ENCODE peak calls at places on chromosome 5, in nine cellular contexts. J is HFFc6, Y is GM06990, U is tibial artery, A is esophagus squamous epithelium, D is AG09309, S is lower lobe of right lung, N is OCI-LY7, H is GM20000. K is an unnamed sample.

GRCh38 chr5:74538206-74538661 is 102.3 kb downstream of the ENC1 start:
- DNase-seq in J (peak), Y (no peak), U (peak), A (no peak), D (peak), S (peak), N (no peak), H (no peak), K (no peak)

GRCh38 chr5:1227669-1228068 is 2.5 kb downstream of the SLC6A18 start:
- DNase-seq in J (peak), Y (no peak), U (no peak), A (no peak), D (no peak), S (no peak), N (no peak), H (no peak), K (no peak)

GRCh38 chr5:158431369-158432029 is 572.6 kb upstream of the CLINT1 start:
- DNase-seq in J (no peak), Y (no peak), U (no peak), A (no peak), D (no peak), S (no peak), N (peak), H (peak), K (no peak)

GRCh38 chr5:124161286-124161685 is 585.2 kb downstream of the ZNF608 start:
- DNase-seq in J (no peak), Y (no peak), U (no peak), A (no peak), D (no peak), S (no peak), N (no peak), H (no peak), K (no peak)

GRCh38 chr5:132774896-132775295 is 2.1 kb downstream of the SEPTIN8 start:
- DNase-seq in J (no peak), Y (no peak), U (peak), A (no peak), D (no peak), S (no peak), N (no peak), H (no peak), K (no peak)

GRCh38 chr5:140571105-140571504 is 6.5 kb downstream of the SLC35A4 start:
- DNase-seq in J (no peak), Y (no peak), U (no peak), A (no peak), D (no peak), S (no peak), N (no peak), H (no peak), K (no peak)

GRCh38 chr5:56681346-56681745 is 134.0 kb upstream of the MAP3K1 start:
- DNase-seq in J (no peak), Y (no peak), U (no peak), A (no peak), D (no peak), S (no peak), N (no peak), H (no peak), K (no peak)

GRCh38 chr5:151592855-151593408 is 1.8 kb upstream of the FAT2 start:
- DNase-seq in J (no peak), Y (no peak), U (no peak), A (no peak), D (no peak), S (no peak), N (no peak), H (no peak), K (no peak)

GRCh38 chr5:36059571-36060515 is 6.8 kb downstream of the UGT3A2 start:
- DNase-seq in J (peak), Y (no peak), U (no peak), A (no peak), D (peak), S (no peak), N (no peak), H (no peak), K (no peak)

GRCh38 chr5:42944989-42945388 is 95.1 kb downstream of the ANXA2R start:
- DNase-seq in J (peak), Y (no peak), U (no peak), A (no peak), D (peak), S (no peak), N (no peak), H (no peak), K (no peak)

GRCh38 chr5:5373351-5374033 is 49.0 kb upstream of the ICE1 start:
- DNase-seq in J (no peak), Y (no peak), U (peak), A (no peak), D (no peak), S (no peak), N (no peak), H (no peak), K (no peak)

GRCh38 chr5:106393276-106393675 is 1277.5 kb downstream of the EFNA5 start:
- DNase-seq in J (no peak), Y (no peak), U (no peak), A (no peak), D (no peak), S (no peak), N (no peak), H (no peak), K (no peak)

GRCh38 chr5:142821733-142822487 is 51.7 kb downstream of the ARHGAP26 start:
- DNase-seq in J (peak), Y (no peak), U (no peak), A (no peak), D (peak), S (no peak), N (no peak), H (no peak), K (no peak)

GRCh38 chr5:56676091-56676768 is 139.1 kb upstream of the MAP3K1 start:
- DNase-seq in J (no peak), Y (no peak), U (no peak), A (no peak), D (no peak), S (no peak), N (no peak), H (no peak), K (no peak)

GRCh38 chr5:142466195-142466951 is 141.6 kb upstream of the SPRY4 start:
- DNase-seq in J (peak), Y (no peak), U (no peak), A (no peak), D (no peak), S (no peak), N (no peak), H (no peak), K (no peak)

GRCh38 chr5:63960646-63961045 is 1.6 kb downstream of the HTR1A start:
- DNase-seq in J (no peak), Y (no peak), U (no peak), A (no peak), D (no peak), S (no peak), N (no peak), H (no peak), K (no peak)

GRCh38 chr5:15722305-15722704 is 222.3 kb downstream of the FBXL7 start:
- DNase-seq in J (no peak), Y (no peak), U (no peak), A (no peak), D (no peak), S (peak), N (no peak), H (no peak), K (no peak)

GRCh38 chr5:137186759-137187461 is 312.2 kb downstream of the SPOCK1 start:
- DNase-seq in J (peak), Y (no peak), U (peak), A (no peak), D (peak), S (no peak), N (no peak), H (no peak), K (no peak)

GRCh38 chr5:78813906-78814518 is 165.4 kb upstream of the LHFPL2 start:
- DNase-seq in J (no peak), Y (no peak), U (no peak), A (no peak), D (peak), S (no peak), N (no peak), H (no peak), K (no peak)

GRCh38 chr5:2094616-2094995 is 211.9 kb upstream of the IRX4 start:
- DNase-seq in J (no peak), Y (no peak), U (no peak), A (no peak), D (no peak), S (no peak), N (no peak), H (no peak), K (no peak)

GRCh38 chr5:151098185-151098813 is 17.5 kb upstream of the TNIP1 start:
- DNase-seq in J (no peak), Y (no peak), U (no peak), A (no peak), D (no peak), S (no peak), N (no peak), H (peak), K (no peak)

GRCh38 chr5:34621280-34622045 is 34.7 kb upstream of the RAI14 start:
- DNase-seq in J (peak), Y (no peak), U (no peak), A (no peak), D (no peak), S (no peak), N (no peak), H (no peak), K (no peak)

GRCh38 chr5:389197-389821 is 53.7 kb upstream of the EXOC3 start:
- DNase-seq in J (no peak), Y (no peak), U (peak), A (no peak), D (no peak), S (no peak), N (no peak), H (peak), K (no peak)

GRCh38 chr5:76765249-76765648 is 49.3 kb downstream of the F2R start:
- DNase-seq in J (peak), Y (no peak), U (no peak), A (no peak), D (peak), S (no peak), N (no peak), H (no peak), K (no peak)

GRCh38 chr5:144247131-144247530 is 76.5 kb downstream of the KCTD16 start:
- DNase-seq in J (peak), Y (no peak), U (no peak), A (no peak), D (no peak), S (no peak), N (no peak), H (no peak), K (no peak)

GRCh38 chr5:160369990-160370712 is at the start of gene C1QTNF2:
- DNase-seq in J (peak), Y (no peak), U (peak), A (no peak), D (no peak), S (peak), N (no peak), H (no peak), K (no peak)

GRCh38 chr5:138303365-138303764 is 28.2 kb downstream of the CDC25C start:
- DNase-seq in J (peak), Y (no peak), U (no peak), A (no peak), D (no peak), S (no peak), N (no peak), H (no peak), K (no peak)

GRCh38 chr5:78242001-78242400 is 52.5 kb downstream of the AP3B1 start:
- DNase-seq in J (no peak), Y (no peak), U (no peak), A (no peak), D (no peak), S (no peak), N (no peak), H (no peak), K (no peak)

GRCh38 chr5:78542321-78542840 is 106.2 kb downstream of the LHFPL2 start:
- DNase-seq in J (no peak), Y (no peak), U (no peak), A (no peak), D (no peak), S (no peak), N (no peak), H (no peak), K (no peak)

GRCh38 chr5:159050408-159051091 is 49.2 kb downstream of the EBF1 start:
- DNase-seq in J (no peak), Y (peak), U (no peak), A (no peak), D (no peak), S (no peak), N (peak), H (peak), K (peak)

GRCh38 chr5:93010626-93011025 is 570.4 kb downstream of the NR2F1-AS1 start:
- DNase-seq in J (no peak), Y (no peak), U (no peak), A (no peak), D (no peak), S (no peak), N (no peak), H (no peak), K (no peak)

GRCh38 chr5:32446660-32447059 is 2.1 kb upstream of the ZFR start:
- DNase-seq in J (no peak), Y (peak), U (no peak), A (no peak), D (no peak), S (no peak), N (peak), H (peak), K (peak)

GRCh38 chr5:86814907-86815306 is 197.2 kb downstream of the COX7C start:
- DNase-seq in J (no peak), Y (no peak), U (no peak), A (no peak), D (no peak), S (no peak), N (no peak), H (no peak), K (no peak)

GRCh38 chr5:137453476-137454080 is 45.5 kb downstream of the SPOCK1 start:
- DNase-seq in J (peak), Y (no peak), U (no peak), A (no peak), D (no peak), S (no peak), N (peak), H (no peak), K (no peak)

GRCh38 chr5:55600536-55601208 is 65.9 kb upstream of the PLPP1 start:
- DNase-seq in J (peak), Y (no peak), U (no peak), A (no peak), D (no peak), S (no peak), N (peak), H (peak), K (no peak)

GRCh38 chr5:158600679-158601078 is 499.0 kb downstream of the EBF1 start:
- DNase-seq in J (no peak), Y (no peak), U (no peak), A (no peak), D (no peak), S (no peak), N (no peak), H (no peak), K (no peak)

GRCh38 chr5:61677220-61677619 is 345.2 kb downstream of the ZSWIM6 start:
- DNase-seq in J (no peak), Y (no peak), U (no peak), A (no peak), D (no peak), S (no peak), N (no peak), H (no peak), K (no peak)
- TF ChIP-seq CTCF in J (no peak), Y (no peak), U (no peak), A (no peak), D (no peak), S (no peak), N (no peak), H (no peak), K (no peak)

DNA sequence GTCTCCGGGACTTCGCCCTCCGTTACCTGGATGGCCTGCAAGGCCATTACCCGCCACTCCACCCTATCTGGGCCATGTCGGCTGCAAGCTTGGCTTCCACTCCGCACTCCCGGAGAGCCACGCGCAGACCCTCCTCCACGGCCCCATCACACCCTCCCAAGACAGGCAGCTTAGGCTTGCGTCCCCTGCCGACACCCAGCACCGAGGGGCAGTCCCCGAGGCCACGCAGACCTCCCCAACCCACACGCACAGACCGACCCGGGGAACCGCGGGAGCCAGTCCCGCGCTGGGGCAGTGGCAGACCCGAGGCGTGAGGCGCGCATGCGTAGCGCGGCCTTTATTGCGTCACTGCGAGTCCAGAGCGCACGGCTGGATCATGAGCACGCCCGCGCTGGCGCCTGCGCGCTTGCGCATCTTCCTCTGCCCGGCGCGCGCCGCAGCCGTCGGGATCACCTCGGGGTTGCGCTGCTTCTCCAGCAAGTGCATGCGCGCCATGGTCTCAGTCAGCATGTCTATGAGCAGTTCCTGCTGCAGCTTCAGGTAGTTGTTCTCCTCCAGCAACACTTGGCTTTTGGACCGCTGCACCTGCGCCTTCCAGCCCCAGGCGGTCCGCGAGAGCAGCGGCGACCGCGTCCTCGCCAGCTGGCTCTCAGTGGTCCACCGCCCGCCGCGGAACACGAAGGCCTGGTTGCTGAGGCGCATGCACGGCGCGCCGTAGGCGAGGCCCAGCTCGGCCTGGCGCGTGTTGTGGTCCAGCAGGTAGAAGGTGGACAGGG is 2.4 kb downstream of the CBY3 start:
- DNase-seq in J (peak), Y (peak), U (peak), A (peak), D (peak), S (peak), N (peak), H (peak), K (peak)
- TF ChIP-seq CTCF in J (no peak), Y (peak), U (no peak), A (no peak), D (no peak), S (no peak), N (no peak), H (no peak), K (no peak)

DNA sequence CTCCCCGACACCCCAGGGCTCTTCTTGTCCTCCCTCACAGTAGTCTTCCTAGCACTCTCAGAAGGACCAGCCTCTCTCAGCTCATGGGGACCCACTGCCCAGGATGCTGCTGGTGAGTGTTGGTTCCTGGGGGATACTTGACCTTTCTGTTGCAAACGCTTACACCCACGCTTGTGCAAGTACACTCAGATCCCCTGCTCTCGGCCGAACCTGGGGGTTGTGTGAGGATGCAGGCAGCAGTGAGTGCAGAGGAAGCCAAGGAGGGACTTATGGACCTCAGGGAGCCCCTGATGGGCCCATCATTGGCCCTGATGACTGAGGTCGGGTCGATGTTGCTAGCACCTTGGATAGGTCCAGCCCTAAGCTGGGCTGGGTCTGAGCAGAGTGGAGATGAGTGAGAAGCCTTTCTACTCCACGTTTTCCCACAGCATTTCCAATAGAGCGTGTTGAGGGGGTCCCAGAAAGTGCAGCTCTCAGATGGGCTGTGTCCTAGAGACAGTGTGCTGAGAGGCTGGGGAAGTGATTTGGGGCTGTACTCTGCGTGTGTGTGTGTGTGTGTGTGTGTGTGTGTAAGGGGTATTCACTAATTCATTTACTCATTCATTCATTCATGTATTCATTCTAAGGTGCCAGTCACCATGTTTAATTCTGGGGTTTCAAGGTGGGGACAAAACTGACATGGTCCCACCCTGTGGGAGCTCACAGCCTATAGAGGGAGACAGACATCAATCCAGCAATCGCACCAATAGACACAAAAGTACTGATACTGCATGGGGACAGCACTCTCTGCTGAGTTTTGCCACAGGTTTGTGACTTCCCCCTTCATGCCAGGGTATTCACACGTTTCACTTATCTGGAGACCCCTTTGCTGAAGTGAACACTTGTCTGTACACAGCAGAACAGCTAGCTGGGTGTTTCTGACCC is 25.2 kb upstream of the PITX1 start:
- DNase-seq in J (no peak), Y (no peak), U (no peak), A (no peak), D (no peak), S (no peak), N (no peak), H (no peak), K (no peak)
- TF ChIP-seq CTCF in J (no peak), Y (no peak), U (no peak), A (no peak), D (no peak), S (no peak), N (peak), H (no peak), K (no peak)

GRCh38 chr5:177552839-177553455 is 1.4 kb downstream of the FAM193B start:
- DNase-seq in J (no peak), Y (no peak), U (no peak), A (no peak), D (no peak), S (no peak), N (no peak), H (no peak), K (no peak)

GRCh38 chr5:177555228-177555627 is 865 bp upstream of the FAM193B start:
- DNase-seq in J (no peak), Y (no peak), U (no peak), A (no peak), D (no peak), S (no peak), N (no peak), H (no peak), K (no peak)

GRCh38 chr5:177553671-177554429 is 513 bp downstream of the FAM193B start:
- DNase-seq in J (no peak), Y (peak), U (peak), A (no peak), D (no peak), S (peak), N (peak), H (peak), K (no peak)

GRCh38 chr5:177555665-177556064 is 1.3 kb upstream of the FAM193B start:
- DNase-seq in J (no peak), Y (no peak), U (no peak), A (no peak), D (no peak), S (no peak), N (no peak), H (no peak), K (no peak)

DNA sequence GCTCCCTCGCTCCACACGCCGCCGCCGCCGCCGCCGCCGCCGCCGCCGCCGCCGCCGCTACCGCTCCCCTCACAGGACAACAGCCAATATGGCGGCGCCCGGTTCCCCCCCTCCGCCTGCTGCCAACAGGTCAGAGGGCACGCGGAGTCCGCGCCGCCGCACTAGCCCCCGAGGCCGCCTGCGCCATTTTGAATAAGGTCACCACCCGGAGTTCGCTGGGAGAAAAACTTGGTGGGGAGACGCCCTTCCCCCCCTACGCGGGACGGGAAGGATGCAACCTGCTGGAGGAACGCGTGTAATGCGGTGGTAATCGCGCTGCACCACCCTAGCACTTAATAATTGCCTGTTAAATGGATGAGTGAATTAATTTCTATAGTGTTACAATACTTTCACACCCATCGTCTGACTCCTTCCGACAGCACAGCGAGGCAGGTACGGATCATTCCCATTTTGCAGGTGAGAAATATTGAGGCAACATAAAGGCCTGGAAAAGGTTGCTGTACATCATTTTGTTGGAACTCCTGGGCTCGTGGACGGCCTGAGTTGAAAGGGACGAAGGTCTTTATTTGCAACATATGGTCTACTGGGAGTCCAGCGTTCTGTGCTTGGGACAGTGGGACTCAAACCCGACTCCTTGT is at the start of gene FAM193B:
- DNase-seq in J (peak), Y (peak), U (peak), A (peak), D (peak), S (peak), N (peak), H (peak), K (peak)
- TF ChIP-seq CTCF in J (peak), Y (peak), U (no peak), A (peak), D (no peak), S (peak), N (peak), H (no peak), K (no peak)

GRCh38 chr5:149265559-149265958 is 6.1 kb upstream of the AFAP1L1 start:
- DNase-seq in J (peak), Y (no peak), U (no peak), A (no peak), D (no peak), S (no peak), N (no peak), H (no peak), K (no peak)
- TF ChIP-seq CTCF in J (peak), Y (peak), U (peak), A (peak), D (peak), S (peak), N (peak), H (no peak), K (no peak)